ENCODE peak calls at places on chromosomes 16 and 17, in seven cellular contexts. H is lower lobe of right lung; K is stomach; P is psoas muscle; L is IMR-90; D is CD4-positive, alpha-beta memory T cell; B is ascending aorta. I is an unnamed sample.

GRCh38 chr17:4477286-4477791 is 21.3 kb upstream of the SPNS2 start:
- DNase-seq in K (no peak), B (no peak), P (no peak), H (no peak), L (no peak), D (no peak), I (peak; percentile 83)

GRCh38 chr16:84559311-84559932 is 55.0 kb upstream of the MEAK7 start:
- DNase-seq in H (no peak), P (peak; percentile 20), K (no peak), B (no peak), D (no peak), L (no peak), I (peak; percentile 49)

GRCh38 chr16:54936086-54936978 is 5.7 kb downstream of the IRX5 start:
- DNase-seq in K (no peak), D (no peak), H (no peak), P (peak; percentile 67), B (no peak), L (no peak), I (no peak)

GRCh38 chr17:78357177-78357586 is 2.7 kb downstream of the SOCS3 start:
- DNase-seq in D (no peak), P (peak; percentile 75), B (no peak), L (peak; percentile 80), H (peak; percentile 66), K (no peak), I (no peak)

GRCh38 chr17:73592531-73592961 is 51.7 kb downstream of the SDK2 start:
- DNase-seq in H (no peak), L (no peak), P (no peak), D (peak; percentile 7), B (no peak), K (no peak), I (no peak)

GRCh38 chr17:82436601-82437324 is 13.8 kb downstream of the CYBC1 start:
- DNase-seq in D (no peak), B (no peak), P (no peak), H (no peak), K (peak; percentile 53), L (no peak), I (no peak)

GRCh38 chr17:74288785-74289184 is 14.8 kb downstream of the DNAI2 start:
- DNase-seq in H (no peak), K (no peak), L (no peak), B (no peak), D (no peak), P (no peak), I (no peak)

GRCh38 chr16:2507052-2507678 is 6.6 kb upstream of the ATP6V0C start:
- DNase-seq in P (no peak), H (peak; percentile 80), K (no peak), B (no peak), L (no peak), D (no peak), I (no peak)

GRCh38 chr17:164536-165235 is 16.8 kb downstream of the DOC2B start:
- DNase-seq in H (no peak), L (peak; percentile 43), P (no peak), B (no peak), K (peak; percentile 47), D (peak; percentile 21), I (peak; percentile 46)

GRCh38 chr17:78237403-78238012 is 6.1 kb downstream of the TMEM235 start:
- DNase-seq in B (no peak), H (no peak), K (peak; percentile 59), L (no peak), P (no peak), D (no peak), I (no peak)

GRCh38 chr17:16091773-16092172 is 92.1 kb downstream of the TTC19 start:
- DNase-seq in B (no peak), L (no peak), P (no peak), H (no peak), D (no peak), K (no peak), I (no peak)

GRCh38 chr17:14051692-14052091 is 17.6 kb upstream of the COX10 start:
- DNase-seq in D (no peak), H (no peak), B (no peak), K (no peak), P (no peak), L (no peak), I (no peak)

GRCh38 chr17:1150863-1151685 is 28.7 kb downstream of the ABR start:
- DNase-seq in P (no peak), H (no peak), D (no peak), L (no peak), K (no peak), B (no peak), I (peak; percentile 10)

GRCh38 chr17:14325618-14326167 is 24.8 kb downstream of the HS3ST3B1 start:
- DNase-seq in D (no peak), K (no peak), H (no peak), B (no peak), L (no peak), P (no peak), I (no peak)

GRCh38 chr16:81204794-81205680 is 33.5 kb upstream of the BCO1 start:
- DNase-seq in B (no peak), D (peak; percentile 10), H (no peak), P (no peak), L (peak; percentile 64), K (peak; percentile 48), I (no peak)

GRCh38 chr16:66419527-66419926 is 7.6 kb upstream of the BEAN1 start:
- DNase-seq in K (no peak), H (no peak), L (no peak), P (no peak), B (no peak), D (no peak), I (no peak)

GRCh38 chr16:10878644-10879498 is 1.9 kb downstream of the CIITA start:
- DNase-seq in P (peak; percentile 63), D (no peak), L (peak; percentile 19), B (no peak), K (peak; percentile 75), H (peak; percentile 86), I (peak; percentile 47)

GRCh38 chr17:78000351-78000750 is 41.8 kb downstream of the TNRC6C start:
- DNase-seq in H (no peak), D (no peak), L (peak; percentile 60), P (no peak), K (no peak), B (no peak), I (no peak)

GRCh38 chr16:4264546-4264945 is 8.3 kb downstream of the TFAP4 start:
- DNase-seq in H (no peak), P (no peak), L (no peak), D (no peak), K (no peak), B (no peak), I (no peak)

GRCh38 chr16:84889066-84889465 is 69.3 kb downstream of the CRISPLD2 start:
- DNase-seq in H (no peak), D (no peak), K (no peak), B (no peak), L (peak; percentile 59), P (peak; percentile 41), I (no peak)

GRCh38 chr17:46832945-46833839 is 14.7 kb upstream of the WNT3 start:
- DNase-seq in L (peak; percentile 87), D (no peak), K (no peak), H (peak; percentile 37), P (peak; percentile 30), B (no peak), I (no peak)

GRCh38 chr16:81885976-81886586 is 107.0 kb downstream of the PLCG2 start:
- DNase-seq in B (no peak), K (no peak), P (no peak), L (peak; percentile 16), H (no peak), D (no peak), I (no peak)

GRCh38 chr17:18960803-18961511 is 9.0 kb downstream of the SLC5A10 start:
- DNase-seq in K (peak; percentile 91), P (peak; percentile 89), D (peak; percentile 64), B (no peak), H (peak; percentile 87), L (peak; percentile 50), I (no peak)

GRCh38 chr16:47016700-47017133 is 43.2 kb upstream of the DNAJA2 start:
- DNase-seq in B (no peak), H (no peak), D (no peak), P (no peak), L (no peak), K (no peak), I (no peak)

GRCh38 chr17:77495575-77495974 is 354.8 kb downstream of the SEC14L1 start:
- DNase-seq in K (no peak), L (no peak), D (no peak), H (no peak), B (peak; percentile 4), P (peak; percentile 46), I (no peak)

GRCh38 chr17:9226794-9227135 is 205.5 kb downstream of the NTN1 start:
- DNase-seq in L (no peak), B (no peak), P (peak; percentile 46), D (peak; percentile 32), K (no peak), H (peak; percentile 48), I (no peak)

DNA sequence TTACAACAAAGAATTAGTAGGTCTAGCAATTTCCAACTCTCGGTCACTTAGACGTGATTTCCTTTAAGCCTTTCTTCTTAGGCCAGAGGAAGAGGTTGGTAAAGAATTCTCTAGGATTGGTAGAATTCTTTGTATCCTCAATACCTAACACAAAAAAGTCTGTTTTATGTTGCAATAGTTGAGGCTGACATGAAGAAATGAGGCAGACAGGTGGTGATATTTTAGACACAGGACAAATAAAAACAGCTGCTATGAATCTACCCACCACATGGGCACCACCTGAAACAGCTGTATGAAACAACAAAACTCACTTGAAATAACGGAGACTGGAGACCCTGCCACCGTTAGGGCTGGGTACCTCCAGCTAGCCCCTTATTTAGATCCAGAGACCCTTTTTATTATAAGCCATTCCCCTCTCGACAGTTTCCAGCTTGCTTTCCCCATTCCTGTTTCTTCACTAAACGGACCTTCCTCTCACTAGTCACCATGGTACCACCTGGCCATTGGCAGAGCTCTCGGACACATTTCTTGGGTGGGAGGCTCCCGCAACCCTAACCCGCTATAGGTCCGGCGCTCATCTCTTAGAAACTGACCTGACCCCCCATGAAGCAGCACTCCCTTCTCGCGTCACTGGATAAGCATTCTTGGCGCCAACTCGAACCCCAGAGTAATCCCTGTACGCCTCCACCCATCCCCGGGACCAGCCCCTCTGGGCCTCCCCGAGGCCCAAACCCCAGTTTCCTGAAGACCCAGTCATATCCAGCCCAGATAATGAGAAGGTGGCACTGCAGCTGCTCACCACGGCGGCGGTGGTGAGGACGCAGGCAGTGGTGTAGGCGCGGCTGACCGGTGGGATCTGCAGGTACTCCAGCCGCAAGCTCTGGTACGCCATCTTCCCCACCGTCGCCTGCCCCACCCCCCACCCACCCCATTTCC is at the start of gene DERL2:
- DNase-seq in D (no peak), B (no peak), H (no peak), P (no peak), K (no peak), L (peak; percentile 44), I (no peak)
- H3K36me3 ChIP-seq in D (peaks cover 32% of the 10 kb centered on the region), B (peaks cover 60% of the 10 kb centered on the region), H (peaks cover 67% of the 10 kb centered on the region), P (peaks cover 12% of the 10 kb centered on the region), K (peaks cover 70% of the 10 kb centered on the region), L (peaks cover 22% of the 10 kb centered on the region), I (peaks cover 40% of the 10 kb centered on the region)

GRCh38 chr16:1383556-1383955 is 30.9 kb downstream of the UNKL start:
- DNase-seq in L (no peak), H (no peak), B (no peak), K (no peak), D (no peak), P (no peak), I (no peak)
- H3K36me3 ChIP-seq in L (peaks cover 23% of the 10 kb centered on the region), H (peaks cover 67% of the 10 kb centered on the region), B (peaks cover 42% of the 10 kb centered on the region), K (peaks cover 71% of the 10 kb centered on the region), D (peaks cover 7% of the 10 kb centered on the region), P (no peaks in the 10 kb centered on the region), I (no peaks in the 10 kb centered on the region)

GRCh38 chr16:19528666-19529065 is 4.9 kb downstream of the CCP110 start:
- DNase-seq in D (no peak), P (no peak), L (no peak), B (no peak), H (no peak), K (no peak), I (no peak)
- H3K36me3 ChIP-seq in D (no peaks in the 10 kb centered on the region), P (peaks cover 8% of the 10 kb centered on the region), L (peaks cover 3% of the 10 kb centered on the region), B (peaks cover 21% of the 10 kb centered on the region), H (peaks cover 56% of the 10 kb centered on the region), K (peaks cover 48% of the 10 kb centered on the region), I (peaks cover 21% of the 10 kb centered on the region)

GRCh38 chr16:90047714-90048346 is 28.6 kb upstream of the DBNDD1 start:
- DNase-seq in H (no peak), K (no peak), D (no peak), P (peak; percentile 52), B (no peak), L (no peak), I (no peak)
- H3K36me3 ChIP-seq in H (peaks cover 11% of the 10 kb centered on the region), K (peaks cover 7% of the 10 kb centered on the region), D (no peaks in the 10 kb centered on the region), P (no peaks in the 10 kb centered on the region), B (peaks cover 5% of the 10 kb centered on the region), L (peaks cover 5% of the 10 kb centered on the region), I (no peaks in the 10 kb centered on the region)

I was measured in PC-9.